ENCODE peak calls at places on chromosomes 13 and 19, in five cellular contexts. B is ovary, O is GM23338, G is left ventricle myocardium inferior, I is IMR-90. C is an unnamed sample.

GRCh38 chr19:7642295-7643046 is 5.6 kb downstream of the STXBP2 start:
- DNase-seq in I (no peak), O (no peak), G (no peak), B (no peak), C (no peak)

GRCh38 chr19:47035127-47035494 is 13.3 kb downstream of the TMEM160 start:
- DNase-seq in O (peak), I (no peak), B (no peak), G (no peak), C (no peak)

GRCh38 chr13:36026556-36026955 is 104.6 kb downstream of the DCLK1 start:
- DNase-seq in G (no peak), B (no peak), I (no peak), O (no peak), C (no peak)

GRCh38 chr13:112726018-112726767 is 36.4 kb downstream of the ATP11A start:
- DNase-seq in G (no peak), I (no peak), O (no peak), B (no peak), C (no peak)

GRCh38 chr13:80012281-80012680 is 328.6 kb downstream of the SPRY2 start:
- DNase-seq in G (no peak), B (no peak), O (no peak), I (no peak), C (no peak)

GRCh38 chr19:5395996-5396939 is 55.7 kb upstream of the PTPRS start:
- DNase-seq in B (no peak), I (no peak), O (peak), G (no peak), C (no peak)

GRCh38 chr13:113172419-113172926 is 14.0 kb downstream of the PROZ start:
- DNase-seq in B (no peak), G (no peak), O (no peak), I (no peak), C (no peak)

GRCh38 chr13:59120297-59120843 is 1043.4 kb downstream of the DIAPH3 start:
- DNase-seq in O (no peak), I (peak), G (no peak), B (no peak), C (no peak)

GRCh38 chr13:40673414-40673813 is 7.0 kb upstream of the FOXO1 start:
- DNase-seq in I (no peak), G (no peak), B (no peak), O (no peak), C (no peak)

GRCh38 chr19:49324801-49325491 is at the start of gene SLC6A16:
- DNase-seq in G (no peak), I (no peak), B (no peak), O (no peak), C (no peak)

GRCh38 chr19:38549061-38549460 is 68.7 kb downstream of the MAP4K1 start:
- DNase-seq in B (no peak), O (no peak), G (no peak), I (no peak), C (no peak)

GRCh38 chr13:104847863-104848262 is 1687.6 kb downstream of the EFNB2 start:
- DNase-seq in O (no peak), I (no peak), G (no peak), B (no peak), C (no peak)

GRCh38 chr13:114023716-114024602 is 50.1 kb upstream of the C13orf46 start:
- DNase-seq in O (no peak), G (no peak), I (no peak), B (no peak), C (no peak)

GRCh38 chr13:83536941-83537340 is 345.3 kb downstream of the SLITRK1 start:
- DNase-seq in B (no peak), O (no peak), I (no peak), G (no peak), C (no peak)

GRCh38 chr13:32309812-32310706 is 5.1 kb downstream of the ZAR1L start:
- DNase-seq in I (peak), G (no peak), O (peak), B (no peak), C (peak)

GRCh38 chr13:43383488-43384165 is 360.2 kb downstream of the DNAJC15 start:
- DNase-seq in O (no peak), B (no peak), G (no peak), I (no peak), C (no peak)

GRCh38 chr19:33064778-33065550 is at the start of gene RHPN2:
- DNase-seq in O (peak), G (peak), B (peak), I (peak), C (peak)

GRCh38 chr13:19596960-19597361 is 35.6 kb upstream of the TPTE2 start:
- DNase-seq in B (no peak), O (no peak), I (peak), G (no peak), C (no peak)

GRCh38 chr19:38831142-38831605 is 420 bp downstream of the ECH1 start:
- DNase-seq in B (peak), G (peak), O (peak), I (peak), C (peak)

GRCh38 chr13:95494082-95494681 is 58.3 kb upstream of the CLDN10 start:
- DNase-seq in G (no peak), B (no peak), I (peak), O (peak), C (no peak)

GRCh38 chr19:45250832-45251451 is at the start of gene MARK4:
- DNase-seq in G (peak), I (peak), O (peak), B (peak), C (peak)
- H3K27ac ChIP-seq in G (peak), I (peak), O (no peak), B (peak), C (peak)

GRCh38 chr13:94411747-94412146 is 67.7 kb downstream of the DCT start:
- DNase-seq in I (no peak), B (no peak), O (no peak), G (no peak), C (no peak)

GRCh38 chr13:94412870-94413269 is 66.6 kb downstream of the DCT start:
- DNase-seq in I (no peak), O (no peak), B (no peak), G (no peak), C (no peak)

GRCh38 chr13:94415484-94415883 is 64.0 kb downstream of the DCT start:
- DNase-seq in O (no peak), G (no peak), I (no peak), B (no peak), C (no peak)

GRCh38 chr13:94413545-94413944 is 65.9 kb downstream of the DCT start:
- DNase-seq in G (no peak), O (no peak), I (no peak), B (no peak), C (no peak)

DNA sequence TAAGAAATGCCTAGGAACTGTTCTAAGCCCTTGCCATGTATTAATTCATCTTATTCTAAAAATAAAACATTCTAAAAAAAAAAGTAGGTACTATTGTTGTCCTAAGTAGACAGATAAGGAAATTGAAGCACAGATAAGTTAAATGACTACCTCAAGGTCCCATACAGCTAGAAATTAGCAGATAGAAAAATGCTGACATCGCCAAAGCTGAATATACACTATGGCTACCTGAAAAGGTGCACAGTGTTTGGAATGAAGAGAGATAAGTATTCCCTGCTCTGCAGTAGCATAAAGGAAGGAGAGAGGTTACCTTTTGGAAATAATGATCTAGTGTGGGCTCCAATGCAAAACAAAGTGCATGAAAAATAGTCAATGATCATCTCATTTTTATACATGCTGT is 65.3 kb downstream of the DCT start:
- DNase-seq in I (no peak), O (no peak), G (no peak), B (no peak), C (no peak)
- H3K27ac ChIP-seq in I (no peak), O (no peak), G (no peak), B (no peak), C (no peak)

GRCh38 chr19:29211562-29212416 is 1.2 kb downstream of the UQCRFS1 start:
- DNase-seq in G (no peak), I (peak), O (peak), B (no peak), C (peak)
- H3K27ac ChIP-seq in G (peak), I (peak), O (peak), B (no peak), C (peak)

GRCh38 chr19:44617481-44617880 is 4.1 kb downstream of the IGSF23 start:
- DNase-seq in G (no peak), I (no peak), O (no peak), B (no peak), C (no peak)
- H3K27ac ChIP-seq in G (no peak), I (no peak), O (no peak), B (no peak), C (no peak)

GRCh38 chr19:1616396-1616795 is 11.1 kb upstream of the UQCR11 start:
- DNase-seq in B (no peak), O (no peak), I (no peak), G (no peak), C (no peak)
- H3K27ac ChIP-seq in B (no peak), O (no peak), I (no peak), G (peak), C (peak)

C was measured in transverse colon.